ENCODE peak calls at places on chromosome 11, in six cellular contexts. E is GM12878, G is HCT116, C is K562, J is HepG2, R is H1. Z is an unnamed sample.

GRCh38 chr11:83823461-83824025 is 537.4 kb upstream of the CCDC90B start:
- DNase-seq in J (no peak), C (no peak), G (no peak), R (no peak), E (no peak), Z (no peak)

GRCh38 chr11:41446107-41446506 is 13.3 kb downstream of the LRRC4C start:
- DNase-seq in C (no peak), G (no peak), E (no peak), R (no peak), J (no peak), Z (no peak)

GRCh38 chr11:44071157-44071556 is 5.1 kb downstream of the ACCS start:
- DNase-seq in C (no peak), J (no peak), R (no peak), G (no peak), E (no peak), Z (no peak)

GRCh38 chr11:114059278-114059983 is at the start of gene ZBTB16:
- DNase-seq in J (no peak), G (no peak), E (no peak), C (peak), R (peak), Z (peak)

GRCh38 chr11:12936200-12936599 is 72.9 kb upstream of the RASSF10 start:
- DNase-seq in C (no peak), G (no peak), R (no peak), J (no peak), E (no peak), Z (no peak)

GRCh38 chr11:73888244-73888643 is 11.4 kb downstream of the PAAF1 start:
- DNase-seq in G (no peak), E (no peak), J (no peak), C (no peak), R (no peak), Z (no peak)

GRCh38 chr11:134751161-134751560 is 339.1 kb upstream of the B3GAT1 start:
- DNase-seq in J (no peak), G (no peak), R (no peak), E (no peak), C (no peak), Z (no peak)

GRCh38 chr11:123362941-123363340 is 67.1 kb upstream of the GRAMD1B start:
- DNase-seq in R (no peak), G (no peak), J (no peak), E (no peak), C (no peak), Z (no peak)

GRCh38 chr11:118650366-118650765 is 29.1 kb downstream of the TREH start:
- DNase-seq in C (no peak), R (no peak), G (no peak), E (no peak), J (no peak), Z (no peak)

GRCh38 chr11:88102595-88102929 is 72.7 kb downstream of the RAB38 start:
- DNase-seq in J (no peak), R (no peak), G (no peak), E (no peak), C (no peak), Z (no peak)

GRCh38 chr11:121309688-121310087 is 17.1 kb downstream of the SC5D start:
- DNase-seq in C (no peak), G (no peak), J (no peak), E (no peak), R (no peak), Z (no peak)

GRCh38 chr11:105609341-105609781 is 512 bp upstream of the GRIA4 start:
- DNase-seq in R (peak), J (peak), C (peak), G (peak), E (no peak), Z (peak)

GRCh38 chr11:75199412-75199955 is 41.1 kb upstream of the TPBGL start:
- DNase-seq in C (no peak), R (no peak), G (no peak), E (no peak), J (no peak), Z (no peak)

GRCh38 chr11:121466063-121466794 is 13.5 kb upstream of the SORL1-AS1 start:
- DNase-seq in E (no peak), J (peak), C (peak), G (peak), R (peak), Z (peak)

GRCh38 chr11:131954146-131954545 is 583.7 kb downstream of the NTM start:
- DNase-seq in J (no peak), G (no peak), E (no peak), C (no peak), R (no peak), Z (no peak)

GRCh38 chr11:88508808-88509581 is 171.5 kb upstream of the CTSC start:
- DNase-seq in R (peak), J (no peak), E (no peak), C (no peak), G (no peak), Z (peak)

GRCh38 chr11:114280696-114281095 is 15.5 kb upstream of the NNMT start:
- DNase-seq in G (peak), R (peak), E (no peak), J (peak), C (peak), Z (peak)

GRCh38 chr11:42974510-42974909 is 337.3 kb upstream of the API5 start:
- DNase-seq in G (no peak), C (no peak), J (no peak), E (no peak), R (no peak), Z (no peak)

GRCh38 chr11:102882389-102883024 is 7.7 kb upstream of the MMP12 start:
- DNase-seq in E (peak), R (no peak), G (no peak), C (no peak), J (no peak), Z (no peak)

GRCh38 chr11:33685061-33685460 is 15.6 kb downstream of the C11orf91 start:
- DNase-seq in C (no peak), J (no peak), R (no peak), E (no peak), G (no peak), Z (no peak)

GRCh38 chr11:56841210-56841810 is 92.8 kb upstream of the OR9G4 start:
- DNase-seq in C (peak), J (peak), E (peak), G (peak), R (peak), Z (peak)

GRCh38 chr11:6566704-6567370 is 36.6 kb downstream of the RRP8 start:
- DNase-seq in R (no peak), C (no peak), E (no peak), J (no peak), G (no peak), Z (no peak)

GRCh38 chr11:117095301-117096139 is 2.7 kb downstream of the SIK3 start:
- DNase-seq in R (no peak), G (no peak), C (no peak), E (no peak), J (peak), Z (no peak)

GRCh38 chr11:117094776-117095175 is 3.5 kb downstream of the SIK3 start:
- DNase-seq in R (no peak), C (no peak), G (no peak), J (no peak), E (no peak), Z (no peak)

GRCh38 chr11:117096973-117097566 is 1.2 kb downstream of the SIK3 start:
- DNase-seq in E (no peak), R (no peak), J (no peak), C (no peak), G (no peak), Z (no peak)

GRCh38 chr11:117097567-117098268 is 510 bp downstream of the SIK3 start:
- DNase-seq in E (no peak), R (peak), J (no peak), G (no peak), C (peak), Z (peak)

DNA sequence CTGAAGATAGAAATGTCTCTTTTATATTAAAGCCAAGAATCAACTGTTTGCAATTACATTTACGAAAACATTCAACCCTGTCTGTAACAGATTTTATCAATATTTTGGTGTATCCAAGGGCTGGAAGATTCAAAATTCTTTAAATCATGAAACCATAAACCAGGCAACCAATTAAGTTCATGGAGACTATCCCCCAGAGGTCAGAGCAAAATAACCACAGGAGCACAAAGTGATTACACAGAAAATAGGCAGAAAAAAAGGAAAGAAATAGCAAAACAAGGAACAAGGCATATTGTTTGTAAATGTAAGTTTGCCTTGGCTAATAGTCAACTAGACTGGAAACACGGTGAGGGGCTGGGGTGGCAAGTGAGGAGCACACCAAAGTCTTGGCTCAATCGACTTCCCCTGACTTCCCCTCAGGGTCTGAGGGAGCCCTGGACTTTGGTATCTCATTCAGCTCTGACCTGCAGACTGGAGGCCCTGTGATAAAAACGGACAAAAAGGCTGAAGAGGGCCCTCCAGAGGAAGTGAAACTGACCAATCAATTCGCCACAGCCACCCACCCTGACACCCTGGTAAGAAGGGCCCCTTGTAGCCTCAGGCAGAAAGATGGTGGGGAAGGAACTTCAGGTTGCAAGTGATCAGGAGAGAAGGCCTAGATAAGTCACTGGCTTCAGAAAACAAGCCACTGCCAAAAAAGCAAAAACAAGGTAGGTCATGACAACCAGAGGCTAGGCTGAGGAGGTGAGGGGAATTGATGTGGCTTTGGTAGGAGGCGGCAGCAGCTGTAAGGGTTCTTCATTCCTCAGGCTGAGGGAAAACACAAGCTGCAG is 1.9 kb downstream of the SIK3 start:
- DNase-seq in R (peak), J (peak), E (peak), G (no peak), C (peak), Z (peak)
- TF ChIP-seq CTCF in R (peak), J (peak), E (no peak), G (peak), C (peak), Z (no peak)

GRCh38 chr11:63903884-63904283 is 13.1 kb downstream of the RCOR2 start:
- DNase-seq in E (no peak), J (no peak), G (no peak), R (no peak), C (no peak), Z (no peak)

GRCh38 chr11:63906087-63906486 is 10.9 kb downstream of the RCOR2 start:
- DNase-seq in E (no peak), R (no peak), J (no peak), G (no peak), C (no peak), Z (no peak)

GRCh38 chr11:63906585-63906984 is 10.4 kb downstream of the RCOR2 start:
- DNase-seq in E (no peak), C (peak), R (peak), G (no peak), J (no peak), Z (peak)

GRCh38 chr11:63904743-63905142 is 12.2 kb downstream of the RCOR2 start:
- DNase-seq in J (no peak), R (no peak), C (no peak), G (no peak), E (no peak), Z (no peak)

GRCh38 chr11:63905179-63905578 is 11.8 kb downstream of the RCOR2 start:
- DNase-seq in J (no peak), G (no peak), C (no peak), R (no peak), E (no peak), Z (no peak)
- H3K9ac ChIP-seq in J (no peak), G (no peak), C (no peak), R (no peak), E (no peak), Z (no peak)

GRCh38 chr11:30666817-30667216 is 80.7 kb upstream of the MPPED2 start:
- DNase-seq in R (no peak), E (no peak), G (no peak), C (no peak), J (no peak), Z (no peak)

DNA sequence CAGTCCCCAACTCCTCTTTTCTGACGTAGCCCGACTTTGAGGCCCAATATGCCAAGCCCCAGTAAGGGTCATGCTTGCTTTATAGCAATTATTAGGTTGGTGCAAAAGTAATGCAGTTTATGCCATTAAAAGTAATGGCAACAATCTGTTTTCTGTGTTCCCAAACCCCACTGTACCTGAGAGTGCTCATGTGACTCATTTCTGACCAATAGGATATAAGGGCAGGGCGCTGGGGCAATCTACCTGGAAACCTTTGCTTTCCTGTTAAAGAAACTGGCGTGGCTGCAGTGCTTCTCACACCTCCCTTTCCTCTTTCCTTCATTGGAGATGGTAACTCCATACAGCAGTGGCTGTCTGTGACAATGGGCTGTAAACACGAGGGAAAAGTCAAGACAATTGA is 78.9 kb upstream of the MPPED2 start:
- DNase-seq in R (no peak), C (no peak), E (no peak), J (no peak), G (no peak), Z (no peak)
- TF ChIP-seq YY1 in R (no peak), C (no peak), E (no peak), J (no peak), G (no peak), Z (no peak)

GRCh38 chr11:108697872-108698473 is 33.1 kb downstream of the DDX10 start:
- DNase-seq in E (peak), R (no peak), J (peak), G (peak), C (peak), Z (peak)
- TF ChIP-seq CTCF in E (peak), R (peak), J (peak), G (peak), C (peak), Z (peak)

DNA sequence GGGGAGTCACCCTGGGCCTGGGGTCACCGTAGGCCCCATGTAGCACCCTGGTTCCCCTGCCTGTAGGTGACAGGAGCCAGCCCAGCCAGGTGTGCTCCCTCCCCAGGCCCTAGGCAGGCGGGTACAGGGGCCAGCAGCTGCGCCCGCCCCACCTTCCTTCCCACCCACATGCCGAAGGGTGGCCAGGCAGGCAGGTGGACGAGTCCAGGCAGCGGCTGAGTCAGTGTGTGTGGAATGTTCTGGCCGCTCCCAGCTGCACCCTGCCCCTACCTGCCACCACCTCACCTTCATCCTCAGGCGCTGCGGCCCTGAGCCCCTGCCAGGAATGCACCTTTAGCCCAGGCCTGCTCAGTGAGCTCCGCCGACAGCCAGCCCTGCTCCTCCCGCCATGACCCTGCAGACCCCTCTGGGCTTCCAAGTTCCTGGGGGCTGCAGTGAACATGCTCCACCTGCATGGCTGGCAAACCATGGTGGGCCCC is 619 bp upstream of the SYT8 start:
- DNase-seq in G (peak), E (no peak), C (no peak), J (peak), R (no peak), Z (no peak)
- H3K9ac ChIP-seq in G (peak), E (no peak), C (no peak), J (no peak), R (no peak), Z (no peak)

GRCh38 chr11:326592-326841 is 5.9 kb upstream of the IFITM3 start:
- DNase-seq in J (no peak), E (no peak), R (peak), G (no peak), C (no peak), Z (peak)
- TF ChIP-seq YY1 in J (no peak), E (no peak), R (no peak), G (no peak), C (no peak), Z (no peak)

DNA sequence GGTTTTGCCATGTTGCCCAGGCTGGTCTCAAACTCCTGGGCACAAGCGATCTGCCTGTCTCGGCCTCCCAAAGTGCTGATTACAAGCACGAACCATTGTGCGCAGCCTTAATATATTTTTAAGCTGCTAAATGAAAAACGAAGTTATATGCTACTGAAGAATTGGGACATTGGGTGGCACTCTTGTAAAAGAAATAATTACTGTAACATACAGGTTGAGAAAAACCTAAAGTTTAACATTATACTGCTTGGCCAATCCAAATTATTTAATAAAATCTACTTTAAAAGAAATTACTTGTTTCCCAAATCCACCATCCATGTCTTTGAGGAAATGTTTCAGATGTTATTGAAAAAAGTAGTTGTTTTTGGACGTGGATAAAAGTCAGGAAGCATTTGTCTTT is 37.9 kb upstream of the ARHGAP32 start:
- DNase-seq in E (no peak), C (no peak), G (no peak), J (no peak), R (no peak), Z (no peak)
- TF ChIP-seq CTCF in E (no peak), C (no peak), G (peak), J (peak), R (no peak), Z (peak)

GRCh38 chr11:128515766-128516466 is 71.4 kb downstream of the ETS1 start:
- DNase-seq in J (no peak), G (no peak), R (no peak), E (no peak), C (no peak), Z (no peak)

GRCh38 chr11:128516467-128516778 is 70.9 kb downstream of the ETS1 start:
- DNase-seq in G (no peak), C (no peak), E (no peak), R (no peak), J (no peak), Z (no peak)

GRCh38 chr11:128517457-128518230 is 69.7 kb downstream of the ETS1 start:
- DNase-seq in G (no peak), R (no peak), J (no peak), C (no peak), E (no peak), Z (no peak)

GRCh38 chr11:128518493-128519207 is 68.7 kb downstream of the ETS1 start:
- DNase-seq in R (no peak), E (no peak), J (no peak), C (no peak), G (no peak), Z (no peak)

DNA sequence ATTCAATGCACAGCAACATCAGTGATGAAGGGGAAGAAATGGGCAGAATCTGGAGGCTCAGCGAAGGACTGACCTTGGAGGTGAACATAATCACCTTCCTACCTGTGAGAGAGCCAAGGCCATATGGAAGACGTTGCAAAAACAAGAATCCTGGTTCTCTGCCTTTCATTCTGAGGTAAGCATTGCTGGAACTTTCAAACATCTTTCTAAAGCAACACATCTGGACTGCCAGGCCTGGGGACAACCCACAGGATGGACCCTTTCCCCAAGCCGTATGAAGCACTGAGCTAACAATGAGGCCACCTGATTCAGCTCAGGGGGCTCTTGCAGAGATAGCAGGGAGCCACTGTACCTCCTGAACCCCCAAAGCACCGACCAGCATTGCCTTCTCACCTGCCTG is 70.5 kb downstream of the ETS1 start:
- DNase-seq in E (no peak), C (no peak), R (no peak), G (no peak), J (no peak), Z (no peak)
- H3K9ac ChIP-seq in E (peak), C (no peak), R (no peak), G (no peak), J (no peak), Z (peak)

GRCh38 chr11:17385926-17386325 is 2.5 kb downstream of the KCNJ11 start:
- DNase-seq in G (no peak), J (no peak), E (no peak), R (no peak), C (no peak), Z (peak)

GRCh38 chr11:17385492-17385891 is 3.0 kb downstream of the KCNJ11 start:
- DNase-seq in E (no peak), R (no peak), J (no peak), C (no peak), G (no peak), Z (no peak)

GRCh38 chr11:17387280-17387679 is 1.2 kb downstream of the KCNJ11 start:
- DNase-seq in E (no peak), R (no peak), C (no peak), J (no peak), G (no peak), Z (no peak)

GRCh38 chr11:17387811-17388210 is 648 bp downstream of the KCNJ11 start:
- DNase-seq in J (no peak), R (no peak), E (no peak), G (no peak), C (no peak), Z (peak)

DNA sequence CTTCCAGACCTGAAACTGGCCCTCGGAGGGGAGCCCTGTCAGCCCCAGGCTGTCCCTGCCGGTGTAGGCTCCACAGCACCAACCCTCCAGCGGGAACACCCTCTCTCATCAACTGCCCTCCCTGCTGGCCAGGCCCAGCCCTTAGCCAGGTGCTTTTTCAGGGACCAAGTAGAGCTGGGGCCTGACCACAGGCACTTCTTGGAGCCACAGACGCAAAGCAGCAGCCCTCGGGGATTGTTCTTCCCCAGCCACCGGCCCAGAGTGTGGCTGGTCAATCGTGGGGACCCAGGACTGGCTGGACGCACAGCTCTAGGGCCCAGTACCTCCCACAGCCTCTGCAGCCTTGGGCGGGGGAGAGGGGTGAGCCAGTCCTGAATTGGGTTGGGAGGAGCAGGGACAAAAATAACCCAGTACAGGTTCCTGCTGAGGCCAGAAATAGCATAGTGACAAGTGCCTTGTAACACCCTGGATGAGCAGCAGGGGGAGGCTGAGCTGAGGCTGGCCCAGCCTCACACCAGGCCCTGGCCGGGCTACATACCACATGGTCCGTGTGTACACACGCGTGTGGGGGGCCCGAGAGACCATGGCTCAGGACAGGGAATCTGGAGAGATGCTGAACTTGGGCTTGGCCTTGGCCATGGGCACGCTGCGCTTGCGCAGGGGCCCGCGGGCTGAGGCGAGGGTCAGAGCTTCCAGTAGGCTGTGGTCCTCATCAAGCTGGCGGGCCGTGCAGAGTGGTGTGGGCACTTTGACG is 2.0 kb downstream of the KCNJ11 start:
- DNase-seq in R (peak), J (peak), C (peak), E (no peak), G (peak), Z (peak)
- TF ChIP-seq YY1 in R (no peak), J (no peak), C (no peak), E (no peak), G (no peak), Z (no peak)